ENCODE peak calls at places on chromosomes 5 and 9, in seven cellular contexts. H, N, I, V, D, X and C are unnamed samples.

GRCh38 chr5:38323645-38324295 is 65.4 kb downstream of the EGFLAM start:
- DNase-seq in X (no peak), I (no peak), N (peak), H (peak), V (peak), D (no peak), C (peak)

GRCh38 chr9:132074736-132075135 is 4.9 kb downstream of the MED27 start:
- DNase-seq in V (peak), H (peak), X (no peak), N (no peak), D (no peak), I (no peak), C (peak)

GRCh38 chr9:129990269-129991005 is 52.6 kb downstream of the FNBP1 start:
- DNase-seq in X (no peak), V (no peak), N (peak), I (no peak), D (no peak), H (peak), C (no peak)

GRCh38 chr5:141914154-141914743 is 9.4 kb upstream of the DELE1 start:
- DNase-seq in H (peak), I (peak), X (peak), V (peak), N (no peak), D (no peak), C (peak)

GRCh38 chr5:125786021-125786420 is 637.2 kb upstream of the GRAMD2B start:
- DNase-seq in X (no peak), H (no peak), D (no peak), V (no peak), I (no peak), N (no peak), C (no peak)

GRCh38 chr5:73027361-73027760 is 71.5 kb downstream of the FCHO2 start:
- DNase-seq in X (no peak), N (no peak), H (peak), I (no peak), V (no peak), D (no peak), C (no peak)

GRCh38 chr9:131839281-131840084 is 99.6 kb upstream of the RAPGEF1 start:
- DNase-seq in I (no peak), V (peak), D (peak), N (peak), H (peak), X (no peak), C (peak)

GRCh38 chr5:171689853-171690417 is 95.7 kb upstream of the SMIM23 start:
- DNase-seq in X (no peak), V (no peak), I (no peak), H (no peak), D (no peak), N (no peak), C (no peak)

GRCh38 chr5:143434261-143435206 is 31.0 kb upstream of the NR3C1 start:
- DNase-seq in D (no peak), X (no peak), N (no peak), V (no peak), I (no peak), H (no peak), C (peak)

GRCh38 chr9:14766299-14766698 is 43.8 kb upstream of the CER1 start:
- DNase-seq in I (no peak), N (peak), H (no peak), V (no peak), X (no peak), D (no peak), C (peak)

GRCh38 chr9:98121096-98121495 is 2.1 kb upstream of the TRIM14 start:
- DNase-seq in V (peak), D (no peak), N (no peak), X (no peak), H (peak), I (no peak), C (no peak)

GRCh38 chr5:34686762-34687268 is 30.7 kb downstream of the RAI14 start:
- DNase-seq in X (peak), D (no peak), N (peak), I (no peak), H (peak), V (peak), C (peak)

GRCh38 chr9:14251146-14252071 is 62.5 kb downstream of the NFIB start:
- DNase-seq in I (peak), H (peak), V (peak), N (peak), D (no peak), X (no peak), C (peak)

GRCh38 chr5:126926152-126926551 is 104.2 kb downstream of the MARCHF3 start:
- DNase-seq in V (no peak), X (peak), N (no peak), I (no peak), D (no peak), H (no peak), C (no peak)